ENCODE peak calls at places on chromosomes 7 and 10, in four cellular contexts. One of them, this sample, is unnamed.

GRCh38 chr10:107971973-107972372 is 807.5 kb upstream of the SORCS1 start:
- DNase-seq in A549: peak; percentile 2
- DNase-seq in HepG2: no peak
- DNase-seq in K562: no peak
- DNase-seq in this sample: no peak

GRCh38 chr10:103894454-103894853 is 23.5 kb downstream of the STN1 start:
- DNase-seq in A549: no peak
- DNase-seq in HepG2: no peak
- DNase-seq in K562: no peak
- DNase-seq in this sample: no peak

GRCh38 chr10:71696635-71697326 is 22.8 kb downstream of the C10orf105 start:
- DNase-seq in A549: peak; percentile 28
- DNase-seq in HepG2: peak; percentile 33
- DNase-seq in K562: peak; percentile 92
- DNase-seq in this sample: no peak

GRCh38 chr10:810351-810846 is 120.9 kb upstream of the DIP2C start:
- DNase-seq in A549: no peak
- DNase-seq in HepG2: no peak
- DNase-seq in K562: no peak
- DNase-seq in this sample: no peak

GRCh38 chr7:79781716-79782115 is 328.2 kb upstream of the MAGI2 start:
- DNase-seq in A549: no peak
- DNase-seq in HepG2: no peak
- DNase-seq in K562: no peak
- DNase-seq in this sample: no peak

GRCh38 chr10:119415121-119415520 is 127.4 kb downstream of the RGS10 start:
- DNase-seq in A549: no peak
- DNase-seq in HepG2: no peak
- DNase-seq in K562: no peak
- DNase-seq in this sample: no peak

GRCh38 chr7:117875566-117875965 is 2.3 kb upstream of the CTTNBP2 start:
- DNase-seq in A549: peak; percentile 8
- DNase-seq in HepG2: no peak
- DNase-seq in K562: no peak
- DNase-seq in this sample: no peak

GRCh38 chr10:64486149-64486548 is 964.9 kb downstream of the REEP3 start:
- DNase-seq in A549: no peak
- DNase-seq in HepG2: no peak
- DNase-seq in K562: no peak
- DNase-seq in this sample: no peak

GRCh38 chr7:77738871-77739270 is 42.6 kb downstream of the RSBN1L start:
- DNase-seq in A549: peak; percentile 54
- DNase-seq in HepG2: no peak
- DNase-seq in K562: no peak
- DNase-seq in this sample: no peak

GRCh38 chr7:133912916-133913697 is 214.0 kb upstream of the LRGUK start:
- DNase-seq in A549: no peak
- DNase-seq in HepG2: no peak
- DNase-seq in K562: no peak
- DNase-seq in this sample: no peak

GRCh38 chr10:30070001-30070759 is 10.8 kb upstream of the JCAD start:
- DNase-seq in A549: no peak
- DNase-seq in HepG2: peak; percentile 70
- DNase-seq in K562: peak; percentile 40
- DNase-seq in this sample: no peak

GRCh38 chr7:50822110-50822509 is 39.4 kb upstream of the GRB10 start:
- DNase-seq in A549: peak; percentile 41
- DNase-seq in HepG2: no peak
- DNase-seq in K562: no peak
- DNase-seq in this sample: no peak

GRCh38 chr10:72011976-72012512 is 47.8 kb downstream of the CHST3 start:
- DNase-seq in A549: no peak
- DNase-seq in HepG2: no peak
- DNase-seq in K562: no peak
- DNase-seq in this sample: no peak

GRCh38 chr10:90862908-90863514 is 5.2 kb upstream of the HTR7 start:
- DNase-seq in A549: peak; percentile 37
- DNase-seq in HepG2: peak; percentile 16
- DNase-seq in K562: no peak
- DNase-seq in this sample: no peak

GRCh38 chr7:142383826-142384507 is 126.1 kb upstream of the PRSS58 start:
- DNase-seq in A549: no peak
- DNase-seq in HepG2: no peak
- DNase-seq in K562: no peak
- DNase-seq in this sample: no peak

GRCh38 chr7:127974611-127975010 is 56.6 kb downstream of the LRRC4 start:
- DNase-seq in A549: no peak
- DNase-seq in HepG2: no peak
- DNase-seq in K562: no peak
- DNase-seq in this sample: no peak

GRCh38 chr7:94401411-94401810 is 6.7 kb downstream of the COL1A2 start:
- DNase-seq in A549: no peak
- DNase-seq in HepG2: no peak
- DNase-seq in K562: no peak
- DNase-seq in this sample: no peak

GRCh38 chr7:4702961-4703512 is 20.9 kb downstream of the FOXK1 start:
- DNase-seq in A549: no peak
- DNase-seq in HepG2: no peak
- DNase-seq in K562: no peak
- DNase-seq in this sample: no peak

GRCh38 chr10:31758495-31758894 is 170.1 kb downstream of the ARHGAP12 start:
- DNase-seq in A549: no peak
- DNase-seq in HepG2: no peak
- DNase-seq in K562: no peak
- DNase-seq in this sample: no peak

GRCh38 chr7:91310829-91311460 is 46.7 kb downstream of the FZD1 start:
- DNase-seq in A549: no peak
- DNase-seq in HepG2: no peak
- DNase-seq in K562: no peak
- DNase-seq in this sample: no peak

GRCh38 chr7:117706191-117706590 is 167.1 kb downstream of the CTTNBP2 start:
- DNase-seq in A549: no peak
- DNase-seq in HepG2: no peak
- DNase-seq in K562: no peak
- DNase-seq in this sample: no peak

GRCh38 chr7:101542527-101543241 is 86.4 kb downstream of the MYL10 start:
- DNase-seq in A549: peak; percentile 67
- DNase-seq in HepG2: peak; percentile 53
- DNase-seq in K562: peak; percentile 77
- DNase-seq in this sample: peak; percentile 2

GRCh38 chr10:75230600-75231038 is 5.1 kb downstream of the COMTD1 start:
- DNase-seq in A549: peak; percentile 89
- DNase-seq in HepG2: peak; percentile 80
- DNase-seq in K562: peak; percentile 76
- DNase-seq in this sample: peak; percentile 40

GRCh38 chr10:133158756-133159610 is 1.0 kb upstream of the KNDC1 start:
- DNase-seq in A549: peak; percentile 50
- DNase-seq in HepG2: no peak
- DNase-seq in K562: peak; percentile 23
- DNase-seq in this sample: no peak

GRCh38 chr7:127943541-127944521 is 87.4 kb downstream of the LRRC4 start:
- DNase-seq in A549: no peak
- DNase-seq in HepG2: no peak
- DNase-seq in K562: no peak
- DNase-seq in this sample: no peak

GRCh38 chr10:49089789-49090595 is 25.3 kb downstream of the VSTM4 start:
- DNase-seq in A549: no peak
- DNase-seq in HepG2: no peak
- DNase-seq in K562: no peak
- DNase-seq in this sample: no peak

GRCh38 chr10:32104622-32105509 is 48.6 kb upstream of the KIF5B start:
- DNase-seq in A549: no peak
- DNase-seq in HepG2: peak; percentile 86
- DNase-seq in K562: no peak
- DNase-seq in this sample: no peak

GRCh38 chr7:151745090-151745638 is 131.8 kb downstream of the PRKAG2 start:
- DNase-seq in A549: peak; percentile 92
- DNase-seq in HepG2: peak; percentile 95
- DNase-seq in K562: peak; percentile 37
- DNase-seq in this sample: no peak

GRCh38 chr10:79350407-79351154 is 3.3 kb downstream of the PPIF start:
- DNase-seq in A549: no peak
- DNase-seq in HepG2: no peak
- DNase-seq in K562: no peak
- DNase-seq in this sample: no peak

GRCh38 chr10:79348640-79348988 is 1.3 kb downstream of the PPIF start:
- DNase-seq in A549: no peak
- DNase-seq in HepG2: no peak
- DNase-seq in K562: peak; percentile 44
- DNase-seq in this sample: no peak

GRCh38 chr10:79351332-79351731 is 4.1 kb downstream of the PPIF start:
- DNase-seq in A549: no peak
- DNase-seq in HepG2: no peak
- DNase-seq in K562: no peak
- DNase-seq in this sample: no peak

GRCh38 chr10:79349072-79349491 is 1.8 kb downstream of the PPIF start:
- DNase-seq in A549: no peak
- DNase-seq in HepG2: no peak
- DNase-seq in K562: no peak
- DNase-seq in this sample: no peak

DNA sequence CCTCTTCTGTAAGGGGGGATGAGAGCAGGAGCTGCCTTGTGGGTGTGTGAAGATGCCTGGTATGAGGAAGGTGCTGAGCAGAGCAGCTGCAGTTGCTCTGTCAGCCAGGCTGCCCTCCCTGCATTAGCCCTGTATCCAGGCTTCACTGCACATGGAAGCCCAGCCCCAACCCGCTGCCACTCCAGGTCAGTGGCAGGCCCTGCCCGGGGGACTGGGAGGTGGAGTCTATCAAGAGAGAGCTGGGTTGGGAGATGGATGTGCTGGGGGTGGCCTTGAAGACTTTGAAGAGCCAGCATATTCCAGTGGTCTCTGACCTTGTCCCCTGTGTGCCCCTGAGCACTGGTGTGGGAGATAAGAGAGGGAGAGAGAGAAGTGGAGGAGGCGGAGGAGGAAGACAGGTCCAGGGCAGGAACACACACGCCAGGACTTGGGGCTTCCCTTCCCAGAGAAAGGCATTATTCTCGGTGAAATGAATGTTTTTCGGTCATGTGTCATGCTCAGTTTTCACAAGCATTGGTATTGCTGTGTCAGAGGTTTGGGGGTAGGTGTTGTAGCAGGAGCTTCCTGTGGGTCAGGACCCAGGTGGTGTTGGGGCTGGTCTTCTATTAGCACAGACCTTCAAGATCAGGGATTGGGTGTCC is 2.6 kb downstream of the PPIF start:
- DNase-seq in A549: no peak
- DNase-seq in HepG2: no peak
- DNase-seq in K562: no peak
- DNase-seq in this sample: no peak
- TF ChIP-seq MYC in A549: no peak
- TF ChIP-seq MYC in HepG2: no peak
- TF ChIP-seq MYC in K562: no peak
- TF ChIP-seq MYC in this sample: no peak

GRCh38 chr7:845091-845490 is 12.8 kb downstream of the SUN1 start:
- DNase-seq in A549: no peak
- DNase-seq in HepG2: no peak
- DNase-seq in K562: no peak
- DNase-seq in this sample: no peak

GRCh38 chr7:842436-843031 is 10.3 kb downstream of the SUN1 start:
- DNase-seq in A549: no peak
- DNase-seq in HepG2: no peak
- DNase-seq in K562: no peak
- DNase-seq in this sample: no peak

GRCh38 chr7:843230-843629 is 11.0 kb downstream of the SUN1 start:
- DNase-seq in A549: no peak
- DNase-seq in HepG2: no peak
- DNase-seq in K562: no peak
- DNase-seq in this sample: no peak

GRCh38 chr7:844514-844913 is 12.2 kb downstream of the SUN1 start:
- DNase-seq in A549: no peak
- DNase-seq in HepG2: no peak
- DNase-seq in K562: no peak
- DNase-seq in this sample: no peak

GRCh38 chr7:844043-844442 is 11.8 kb downstream of the SUN1 start:
- DNase-seq in A549: no peak
- DNase-seq in HepG2: no peak
- DNase-seq in K562: no peak
- DNase-seq in this sample: no peak
- TF ChIP-seq USF2 in A549: no peak
- TF ChIP-seq USF2 in HepG2: no peak
- TF ChIP-seq USF2 in K562: no peak
- TF ChIP-seq USF2 in this sample: no peak

GRCh38 chr10:15787426-15787825 is 67.7 kb upstream of the ITGA8 start:
- DNase-seq in A549: no peak
- DNase-seq in HepG2: no peak
- DNase-seq in K562: no peak
- DNase-seq in this sample: no peak
- TF ChIP-seq MYC in A549: no peak
- TF ChIP-seq MYC in HepG2: no peak
- TF ChIP-seq MYC in K562: no peak
- TF ChIP-seq MYC in this sample: no peak

GRCh38 chr7:136523581-136523980 is 344.9 kb upstream of the CHRM2 start:
- DNase-seq in A549: no peak
- DNase-seq in HepG2: no peak
- DNase-seq in K562: no peak
- DNase-seq in this sample: no peak

GRCh38 chr7:136527554-136527953 is 340.9 kb upstream of the CHRM2 start:
- DNase-seq in A549: no peak
- DNase-seq in HepG2: no peak
- DNase-seq in K562: no peak
- DNase-seq in this sample: no peak

GRCh38 chr7:136530831-136531230 is 337.6 kb upstream of the CHRM2 start:
- DNase-seq in A549: no peak
- DNase-seq in HepG2: no peak
- DNase-seq in K562: no peak
- DNase-seq in this sample: no peak

GRCh38 chr7:136526408-136527105 is 341.9 kb upstream of the CHRM2 start:
- DNase-seq in A549: no peak
- DNase-seq in HepG2: no peak
- DNase-seq in K562: no peak
- DNase-seq in this sample: no peak

DNA sequence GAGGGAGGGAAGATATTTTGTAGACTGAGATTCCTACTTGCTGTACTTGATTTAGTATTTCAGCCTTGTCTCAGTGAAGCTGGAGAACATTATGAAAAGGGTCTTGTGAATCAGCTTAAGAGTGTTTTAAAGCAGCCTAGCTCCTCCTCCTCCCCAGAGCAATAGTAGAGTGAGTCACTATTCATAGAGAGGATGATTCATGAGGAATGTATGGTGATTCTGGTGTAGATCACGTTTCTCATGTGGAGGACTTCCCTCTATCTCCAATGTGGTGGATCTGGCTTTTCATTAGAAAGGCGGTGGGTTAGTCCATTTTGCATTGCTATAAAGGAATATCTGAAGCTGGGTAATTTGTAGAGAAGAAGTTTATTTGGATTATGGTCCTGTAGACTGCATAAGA is 340.1 kb upstream of the CHRM2 start:
- DNase-seq in A549: peak; percentile 2
- DNase-seq in HepG2: no peak
- DNase-seq in K562: no peak
- DNase-seq in this sample: no peak
- TF ChIP-seq USF2 in A549: no peak
- TF ChIP-seq USF2 in HepG2: no peak
- TF ChIP-seq USF2 in K562: no peak
- TF ChIP-seq USF2 in this sample: no peak